ENCODE peak calls at places on chromosomes 7 and 10, in five cellular contexts. C is spleen, Y is ovary, L is prostate gland, B is stomach. G is an unnamed sample.

GRCh38 chr10:32232378-32232777 is 114.6 kb downstream of the EPC1 start:
- DNase-seq in B (no peak), L (no peak), Y (no peak), C (no peak), G (no peak)

GRCh38 chr7:124570558-124570957 is 195.0 kb downstream of the GPR37 start:
- DNase-seq in C (no peak), L (no peak), B (no peak), Y (no peak), G (no peak)

GRCh38 chr7:134732739-134733138 is 46.7 kb upstream of the CALD1 start:
- DNase-seq in B (no peak), C (no peak), Y (no peak), L (no peak), G (no peak)

GRCh38 chr7:55365103-55365679 is at the start of gene LANCL2:
- DNase-seq in C (no peak), B (peak; percentile 50), Y (no peak), L (peak; percentile 36), G (no peak)

GRCh38 chr7:157616426-157616825 is 279.6 kb downstream of the DNAJB6 start:
- DNase-seq in Y (peak; percentile 26), L (no peak), B (no peak), C (no peak), G (no peak)

GRCh38 chr10:71243756-71244637 is 31.6 kb downstream of the UNC5B start:
- DNase-seq in L (no peak), C (no peak), Y (no peak), B (no peak), G (no peak)

GRCh38 chr10:28054211-28054888 is 55.5 kb upstream of the ODAD2 start:
- DNase-seq in C (no peak), B (no peak), Y (no peak), L (no peak), G (no peak)

GRCh38 chr10:50322075-50322474 is 70.8 kb upstream of the ASAH2 start:
- DNase-seq in C (no peak), Y (no peak), L (no peak), B (no peak), G (no peak)

GRCh38 chr7:157656195-157656769 is 319.5 kb downstream of the DNAJB6 start:
- DNase-seq in L (no peak), Y (no peak), C (peak; percentile 63), B (no peak), G (no peak)

GRCh38 chr7:127946847-127947246 is 84.4 kb downstream of the LRRC4 start:
- DNase-seq in Y (no peak), L (no peak), B (no peak), C (no peak), G (no peak)

GRCh38 chr7:29511851-29512250 is 51.8 kb upstream of the PRR15 start:
- DNase-seq in B (no peak), C (no peak), L (no peak), Y (no peak), G (no peak)

GRCh38 chr10:80699602-80700039 is 161.9 kb downstream of the SH2D4B start:
- DNase-seq in L (peak; percentile 74), B (peak; percentile 73), Y (peak; percentile 56), C (peak; percentile 94), G (peak; percentile 54)

GRCh38 chr7:44580945-44581344 is 1.1 kb downstream of the TMED4 start:
- DNase-seq in L (no peak), C (no peak), B (no peak), Y (no peak), G (no peak)

GRCh38 chr7:47579458-47579857 is 2.5 kb downstream of the TNS3 start:
- DNase-seq in B (no peak), L (no peak), Y (no peak), C (no peak), G (no peak)

GRCh38 chr7:103866919-103867318 is 122.5 kb downstream of the RELN start:
- DNase-seq in C (no peak), L (no peak), B (no peak), Y (no peak), G (no peak)

GRCh38 chr10:59582779-59583178 is 126.9 kb downstream of the SLC16A9 start:
- DNase-seq in L (no peak), C (no peak), B (no peak), Y (no peak), G (no peak)

GRCh38 chr7:26863504-26864308 is 684 bp downstream of the SKAP2 start:
- DNase-seq in L (no peak), Y (no peak), B (no peak), C (no peak), G (no peak)

GRCh38 chr10:114163062-114163861 is 10.7 kb downstream of the CCDC186 start:
- DNase-seq in L (no peak), B (no peak), Y (no peak), C (no peak), G (no peak)

GRCh38 chr10:27950165-27950564 is 48.7 kb downstream of the ODAD2 start:
- DNase-seq in Y (no peak), L (no peak), B (no peak), C (no peak), G (no peak)

GRCh38 chr7:115133248-115133647 is 211.4 kb downstream of the MDFIC start:
- DNase-seq in B (no peak), Y (no peak), L (no peak), C (no peak), G (no peak)

GRCh38 chr7:143288836-143289235 is 685 bp downstream of the CASP2 start:
- DNase-seq in C (no peak), B (no peak), L (no peak), Y (no peak), G (no peak)

GRCh38 chr10:35598379-35598778 is 6.8 kb upstream of the GJD4 start:
- DNase-seq in L (no peak), C (no peak), B (no peak), Y (no peak), G (no peak)

GRCh38 chr10:45418859-45419672 is 45.0 kb downstream of the ALOX5 start:
- DNase-seq in Y (peak; percentile 51), C (peak; percentile 93), B (peak; percentile 51), L (peak; percentile 29), G (peak; percentile 41)

GRCh38 chr10:70617798-70618568 is 15.4 kb upstream of the PRF1 start:
- DNase-seq in C (no peak), Y (no peak), L (no peak), B (no peak), G (no peak)

GRCh38 chr10:13829790-13830189 is 243.0 kb downstream of the PRPF18 start:
- DNase-seq in B (no peak), C (no peak), L (no peak), Y (no peak), G (no peak)

GRCh38 chr7:64888901-64889685 is 14.0 kb upstream of the ZNF273 start:
- DNase-seq in C (peak; percentile 88), L (no peak), B (peak; percentile 44), Y (no peak), G (peak; percentile 18)

GRCh38 chr10:131689016-131689415 is 211.8 kb upstream of the PPP2R2D start:
- DNase-seq in L (no peak), B (no peak), Y (no peak), C (peak; percentile 69), G (no peak)

GRCh38 chr10:117896517-117896916 is 150.2 kb downstream of the RAB11FIP2 start:
- DNase-seq in L (no peak), Y (no peak), C (no peak), B (no peak), G (no peak)

GRCh38 chr10:76675951-76676587 is 961.5 kb downstream of the KCNMA1 start:
- DNase-seq in L (no peak), C (no peak), B (no peak), Y (no peak), G (peak; percentile 77)

GRCh38 chr10:51001587-51001986 is 72.7 kb upstream of the PRKG1 start:
- DNase-seq in B (no peak), Y (no peak), C (no peak), L (no peak), G (no peak)

DNA sequence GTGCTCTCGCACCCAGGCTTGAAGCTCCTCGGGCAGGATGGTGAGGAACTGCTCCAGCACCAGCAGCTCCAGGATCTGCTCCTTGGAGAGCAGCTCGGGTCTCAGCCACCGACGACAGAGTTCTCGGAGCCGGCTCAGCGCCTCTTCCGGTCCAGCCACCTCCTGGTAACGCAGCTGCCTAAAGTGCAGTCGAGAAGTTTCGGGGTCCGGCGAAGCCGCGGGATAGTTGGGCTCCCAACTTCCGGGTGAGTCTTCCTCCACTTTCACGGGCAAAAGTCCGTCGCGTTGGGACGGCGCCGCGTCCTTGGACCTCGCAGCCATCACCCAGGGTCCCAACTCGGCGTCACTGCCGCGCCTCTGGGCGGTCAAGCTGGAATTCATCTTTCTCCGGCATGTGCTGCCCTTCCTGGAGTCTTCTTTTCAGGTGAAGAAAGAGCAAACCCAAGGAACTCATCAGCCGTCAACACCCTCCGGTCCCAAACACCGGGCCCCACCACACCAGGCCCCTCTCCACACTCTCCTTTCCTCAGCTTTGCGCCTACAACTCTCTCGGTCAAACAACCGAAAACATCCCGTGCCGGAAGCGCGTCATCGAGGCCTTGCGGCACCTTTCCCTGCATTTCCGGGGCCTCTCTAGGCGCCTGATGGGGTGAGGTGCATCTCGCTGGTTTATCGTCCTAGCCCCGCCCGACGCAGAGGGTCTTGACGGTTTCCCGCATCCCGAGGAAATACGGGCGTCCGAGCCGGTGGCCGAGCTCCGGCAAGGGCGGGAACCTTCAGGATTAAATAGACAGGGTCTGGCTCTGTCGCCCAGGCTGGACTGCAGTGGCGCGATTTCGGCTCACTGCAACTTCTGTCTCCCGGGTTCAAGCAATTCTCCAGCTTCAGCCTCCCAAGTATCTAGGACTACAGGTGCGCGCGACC is at the start of gene ZNF394:
- DNase-seq in Y (peak; percentile 87), C (peak; percentile 98), B (peak; percentile 90), L (peak; percentile 92), G (peak; percentile 84)
- TF ChIP-seq POLR2A in Y (peak; percentile 68), C (peak; percentile 23), B (peak; percentile 53), L (peak; percentile 68), G (peak; percentile 70)

GRCh38 chr10:5079306-5079830 is 14.8 kb upstream of the AKR1C3 start:
- DNase-seq in C (no peak), B (no peak), L (no peak), Y (no peak), G (no peak)
- H3K27ac ChIP-seq in C (no peak overlapping the region), B (peak overlapping the region; percentile 73), L (no peak overlapping the region), Y (no peak overlapping the region), G (no peak overlapping the region)

DNA sequence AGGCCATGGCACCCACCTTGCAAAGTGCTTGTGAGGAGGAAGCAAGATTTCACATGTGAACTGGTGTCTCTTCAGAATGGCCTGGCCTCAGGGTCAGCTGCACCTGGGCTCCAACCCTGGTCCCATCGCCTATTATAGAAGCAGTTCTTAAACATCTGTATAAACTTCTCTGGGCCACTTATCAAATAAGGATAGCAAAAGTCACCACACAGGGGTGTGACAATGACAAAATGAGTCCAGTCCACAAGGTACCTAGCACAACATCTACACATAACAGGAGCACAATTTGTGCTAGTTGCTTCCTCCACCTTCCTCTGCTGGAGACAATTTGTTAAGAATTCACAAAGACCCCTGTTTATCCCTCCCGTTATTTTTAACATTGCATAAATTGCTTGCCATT is 340.6 kb upstream of the ZMIZ1 start:
- DNase-seq in Y (no peak), C (no peak), B (no peak), L (no peak), G (no peak)
- H3K27me3 ChIP-seq in Y (no peaks in the 10 kb centered on the region), C (no peaks in the 10 kb centered on the region), B (no peaks in the 10 kb centered on the region), L (no peaks in the 10 kb centered on the region), G (no peaks in the 10 kb centered on the region)

GRCh38 chr10:12474727-12475414 is 125.5 kb downstream of the CAMK1D start:
- DNase-seq in Y (no peak), L (no peak), B (no peak), C (no peak), G (no peak)

GRCh38 chr10:12470719-12471118 is 121.4 kb downstream of the CAMK1D start:
- DNase-seq in L (no peak), C (no peak), Y (no peak), B (no peak), G (no peak)

GRCh38 chr10:12469345-12469744 is 120.0 kb downstream of the CAMK1D start:
- DNase-seq in Y (no peak), B (no peak), L (no peak), C (no peak), G (no peak)

GRCh38 chr10:12473491-12473890 is 124.1 kb downstream of the CAMK1D start:
- DNase-seq in B (no peak), C (peak; percentile 64), Y (no peak), L (no peak), G (no peak)

GRCh38 chr10:12471135-12471534 is 121.8 kb downstream of the CAMK1D start:
- DNase-seq in B (peak; percentile 58), C (peak; percentile 24), L (no peak), Y (no peak), G (no peak)
- TF ChIP-seq POLR2A in B (no peak), C (no peak), L (no peak), Y (no peak), G (no peak)